ENCODE peak calls at places on chromosomes 11 and 22, in six cellular contexts. T is upper lobe of left lung, D is HepG2, X is endothelial cell of umbilical vein, C is stomach, R is GM12878. N is an unnamed sample.

GRCh38 chr11:108647387-108647700 is 17.5 kb upstream of the DDX10 start:
- DNase-seq in T (no peak), C (no peak), R (no peak), D (no peak), X (no peak), N (no peak)

GRCh38 chr11:104061851-104062521 is 25.5 kb downstream of the DDI1 start:
- DNase-seq in D (no peak), T (no peak), R (no peak), X (no peak), C (no peak), N (no peak)

GRCh38 chr11:77044356-77044755 is 10.2 kb downstream of the B3GNT6 start:
- DNase-seq in X (no peak), D (no peak), R (no peak), C (no peak), T (no peak), N (no peak)

GRCh38 chr11:78343303-78343702 is 74.3 kb downstream of the GAB2 start:
- DNase-seq in D (no peak), C (no peak), R (no peak), X (no peak), T (no peak), N (no peak)

GRCh38 chr11:75147191-75147874 is 3.6 kb upstream of the SLCO2B1 start:
- DNase-seq in T (no peak), X (no peak), D (no peak), C (no peak), R (no peak), N (peak; percentile 21)

GRCh38 chr11:9861860-9862725 is 198.2 kb downstream of the SWAP70 start:
- DNase-seq in C (peak; percentile 47), X (peak; percentile 74), T (no peak), R (peak; percentile 31), D (peak; percentile 64), N (peak; percentile 74)

GRCh38 chr11:57323503-57324153 is 1.1 kb downstream of the TNKS1BP1 start:
- DNase-seq in D (no peak), X (peak; percentile 8), T (no peak), C (no peak), R (no peak), N (no peak)

GRCh38 chr11:128294001-128294684 is 293.2 kb downstream of the ETS1 start:
- DNase-seq in T (no peak), X (no peak), R (no peak), D (no peak), C (no peak), N (no peak)

GRCh38 chr22:42425337-42425988 is 6.7 kb downstream of the NFAM1 start:
- DNase-seq in X (no peak), R (no peak), D (no peak), T (no peak), C (no peak), N (peak; percentile 87)

GRCh38 chr11:134071766-134072403 is 3.0 kb downstream of the JAM3 start:
- DNase-seq in X (no peak), C (no peak), T (no peak), D (no peak), R (no peak), N (no peak)

DNA sequence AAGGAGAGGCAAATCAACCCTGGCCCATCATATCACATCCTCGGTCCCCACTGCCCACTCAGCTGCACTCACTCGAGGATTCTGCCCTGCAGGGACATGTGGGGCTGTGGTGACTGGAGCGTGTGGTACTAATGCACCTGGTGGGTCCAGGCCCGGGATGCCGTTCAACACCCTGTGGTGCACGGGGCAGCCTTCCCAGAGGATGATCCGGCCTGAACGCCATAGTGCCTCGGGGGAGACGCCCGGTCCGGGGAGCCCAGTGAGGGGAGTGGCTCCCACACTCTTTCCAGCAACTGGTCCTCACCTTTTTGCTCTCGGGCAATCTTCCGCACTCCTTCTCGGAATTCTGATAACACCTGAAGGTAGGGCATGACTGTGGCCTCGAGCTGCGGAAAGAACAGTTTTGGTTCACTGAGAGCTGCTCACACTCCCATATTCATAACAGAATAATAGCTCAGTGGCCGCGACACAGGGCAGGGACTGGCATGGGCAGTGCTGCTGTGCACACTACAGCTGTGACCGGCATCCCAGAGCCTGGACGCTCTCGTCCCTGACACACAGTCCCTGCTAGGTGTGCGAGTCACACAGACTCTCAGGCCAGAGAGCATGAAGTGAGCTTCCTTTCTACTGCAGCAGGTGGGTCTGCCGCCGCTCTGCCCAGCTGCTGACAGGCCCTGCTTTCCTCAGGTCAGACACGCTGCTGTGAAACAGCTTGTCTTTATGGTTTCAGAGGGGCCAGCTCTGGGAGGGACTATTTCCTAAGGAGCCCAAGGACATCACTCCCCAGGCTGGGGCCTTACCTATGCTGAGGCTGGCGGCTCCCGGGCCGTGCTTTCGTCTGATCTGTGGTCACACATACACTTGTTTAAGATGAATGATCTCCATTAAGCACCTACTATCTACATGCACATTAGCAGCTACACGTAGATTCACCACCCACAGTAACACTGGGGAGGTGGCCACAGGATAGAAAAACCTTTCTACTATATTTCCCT is 20.1 kb upstream of the NAP1L4 start:
- DNase-seq in T (peak; percentile 61), C (no peak), X (no peak), R (no peak), D (no peak), N (no peak)
- TF ChIP-seq POLR2AphosphoS5 in T (no peak), C (no peak), X (no peak), R (no peak), D (no peak), N (no peak)

DNA sequence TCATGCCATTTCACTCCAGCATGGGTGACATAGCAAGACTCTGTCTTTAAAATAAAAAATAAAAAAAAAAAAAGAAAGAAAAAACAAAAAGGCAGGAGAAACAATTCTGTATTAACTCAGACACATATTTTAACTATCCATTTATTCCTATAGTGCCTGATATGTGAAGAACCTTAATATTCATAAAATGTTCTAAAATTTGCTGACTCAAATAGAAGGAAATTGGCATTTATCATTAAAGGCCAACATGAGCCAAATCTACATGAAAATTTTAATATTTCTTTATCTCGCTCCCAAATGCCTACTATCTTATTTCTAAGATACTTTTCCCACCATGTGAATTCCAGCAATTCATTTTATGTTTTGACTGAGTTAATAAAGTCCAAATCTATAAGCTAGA is 18.9 kb downstream of the PITPNB start:
- DNase-seq in X (no peak), R (no peak), D (no peak), C (no peak), T (no peak), N (no peak)
- H3K36me3 ChIP-seq in X (peaks cover 29% of the 10 kb centered on the region), R (peaks cover 6% of the 10 kb centered on the region), D (peaks cover 10% of the 10 kb centered on the region), C (peaks cover 80% of the 10 kb centered on the region), T (peaks cover 38% of the 10 kb centered on the region), N (peaks cover 55% of the 10 kb centered on the region)

GRCh38 chr22:40364431-40364830 is 6.0 kb upstream of the SGSM3 start:
- DNase-seq in C (no peak), D (no peak), T (no peak), R (no peak), X (peak; percentile 31), N (no peak)

GRCh38 chr22:40363059-40363458 is 7.3 kb upstream of the SGSM3 start:
- DNase-seq in R (no peak), X (no peak), T (no peak), D (no peak), C (no peak), N (no peak)

DNA sequence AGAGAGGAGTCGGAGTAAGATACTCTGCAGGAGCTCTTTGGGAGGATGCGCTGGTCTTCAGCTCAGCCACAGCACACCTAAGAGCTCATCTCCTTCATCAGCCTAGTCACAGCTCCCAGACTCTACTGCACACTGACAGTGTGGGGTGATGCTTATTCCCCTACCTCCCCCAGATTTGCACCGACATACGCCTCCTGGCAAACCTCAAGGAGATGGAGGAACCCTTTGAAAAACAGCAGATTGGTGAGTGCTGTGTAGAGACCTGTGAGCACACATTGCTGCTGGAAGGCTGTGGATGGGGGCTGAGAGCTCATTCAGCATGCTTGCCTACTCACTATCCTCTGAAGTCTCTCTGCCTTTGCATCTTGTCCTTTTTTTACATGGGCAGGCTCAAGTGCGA is 9.3 kb upstream of the SGSM3 start:
- DNase-seq in X (no peak), R (no peak), C (no peak), T (no peak), D (no peak), N (no peak)
- TF ChIP-seq POLR2AphosphoS5 in X (no peak), R (no peak), C (no peak), T (no peak), D (no peak), N (no peak)

GRCh38 chr11:66248903-66249302 is 19.5 kb upstream of the RAB1B start:
- DNase-seq in X (no peak), R (no peak), D (no peak), C (no peak), T (no peak), N (no peak)
- H3K36me3 ChIP-seq in X (no peaks in the 10 kb centered on the region), R (no peaks in the 10 kb centered on the region), D (no peaks in the 10 kb centered on the region), C (peaks cover 57% of the 10 kb centered on the region), T (peaks cover 8% of the 10 kb centered on the region), N (peaks cover 8% of the 10 kb centered on the region)

GRCh38 chr11:122202161-122202950 is 86.3 kb upstream of the BLID start:
- DNase-seq in R (no peak), D (peak; percentile 6), T (no peak), C (no peak), X (peak; percentile 78), N (peak; percentile 71)

GRCh38 chr11:122205036-122205435 is 89.0 kb upstream of the BLID start:
- DNase-seq in T (no peak), X (no peak), C (no peak), D (no peak), R (no peak), N (no peak)

GRCh38 chr11:122201126-122201525 is 85.1 kb upstream of the BLID start:
- DNase-seq in C (no peak), T (no peak), X (no peak), D (no peak), R (no peak), N (no peak)

GRCh38 chr11:122202951-122203456 is 87.0 kb upstream of the BLID start:
- DNase-seq in T (peak; percentile 82), C (peak; percentile 66), X (no peak), D (peak; percentile 17), R (no peak), N (peak; percentile 89)

GRCh38 chr11:122204206-122204605 is 88.2 kb upstream of the BLID start:
- DNase-seq in R (no peak), T (no peak), X (no peak), D (no peak), C (no peak), N (no peak)
- TF ChIP-seq POLR2AphosphoS5 in R (no peak), T (no peak), X (no peak), D (no peak), C (no peak), N (no peak)

GRCh38 chr11:2951235-2952110 is 22.3 kb upstream of the PHLDA2 start:
- DNase-seq in X (peak; percentile 74), D (no peak), T (no peak), R (no peak), C (no peak), N (no peak)

GRCh38 chr11:2947744-2948143 is 18.5 kb upstream of the PHLDA2 start:
- DNase-seq in C (no peak), D (no peak), X (no peak), T (no peak), R (no peak), N (no peak)

GRCh38 chr11:2949920-2950319 is 20.7 kb upstream of the PHLDA2 start:
- DNase-seq in X (no peak), R (no peak), T (no peak), C (no peak), D (no peak), N (no peak)

GRCh38 chr11:2954263-2954662 is 25.0 kb upstream of the PHLDA2 start:
- DNase-seq in X (peak; percentile 38), C (no peak), R (no peak), D (no peak), T (no peak), N (no peak)

DNA sequence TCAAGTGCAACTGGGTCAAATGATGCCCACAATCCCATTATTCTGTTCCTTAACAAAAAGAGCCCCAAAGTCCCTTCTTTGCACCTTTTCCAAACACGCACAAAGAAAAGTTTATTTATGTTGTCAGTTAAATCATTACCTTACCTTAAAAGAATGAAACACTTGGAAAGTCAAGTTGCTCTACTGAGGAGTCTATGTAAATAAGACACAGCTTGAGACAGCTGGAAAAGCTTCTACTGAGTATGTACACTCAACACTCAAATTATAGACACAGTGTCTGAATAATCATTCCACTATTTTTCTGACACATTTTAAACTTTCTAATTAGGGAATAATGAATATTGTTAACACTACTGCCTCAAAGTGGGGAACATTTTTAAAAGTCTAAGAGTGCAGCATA is 21.6 kb upstream of the PHLDA2 start:
- DNase-seq in D (no peak), X (no peak), C (no peak), T (no peak), R (no peak), N (no peak)
- H3K36me3 ChIP-seq in D (peaks cover 31% of the 10 kb centered on the region), X (peaks cover 43% of the 10 kb centered on the region), C (peaks cover 94% of the 10 kb centered on the region), T (peaks cover 64% of the 10 kb centered on the region), R (peaks cover 25% of the 10 kb centered on the region), N (peaks cover 88% of the 10 kb centered on the region)

N was measured in sigmoid colon.